ENCODE peak calls at places on chromosomes 5 and 9, in six cellular contexts. Q is iris pigment epithelial cell, F is SK-MEL-5, P is lung microvascular endothelial cell, S is OCI-LY7, E is cerebellar cortex. O is an unnamed sample.
A peak's percentile ranks its signal among the peaks of the same experiment; 100 is the strongest.

GRCh38 chr9:86772289-86772982 is 174.9 kb downstream of the GAS1 start:
- DNase-seq in Q (no peak), S (no peak), E (no peak), F (no peak), P (no peak), O (no peak)

GRCh38 chr5:104241051-104241450 is 678.5 kb upstream of the NUDT12 start:
- DNase-seq in E (peak; percentile 10), Q (no peak), F (peak; percentile 0), S (no peak), P (no peak), O (no peak)

GRCh38 chr5:33229216-33229615 is 211.5 kb upstream of the TARS1 start:
- DNase-seq in F (no peak), E (no peak), P (peak; percentile 23), S (no peak), Q (no peak), O (no peak)

GRCh38 chr5:76607353-76607871 is 15.8 kb downstream of the F2RL2 start:
- DNase-seq in P (no peak), E (no peak), S (peak; percentile 70), Q (peak; percentile 43), F (no peak), O (no peak)

GRCh38 chr5:44542470-44542869 is 153.2 kb upstream of the FGF10 start:
- DNase-seq in E (no peak), F (no peak), Q (peak; percentile 66), S (no peak), P (no peak), O (no peak)

GRCh38 chr5:60820593-60821487 is 23.2 kb downstream of the ELOVL7 start:
- DNase-seq in F (no peak), Q (no peak), P (no peak), E (no peak), S (no peak), O (no peak)

GRCh38 chr9:136545065-136545965 is 533 bp downstream of the NOTCH1 start:
- DNase-seq in E (no peak), F (no peak), S (peak; percentile 70), Q (peak; percentile 36), P (peak; percentile 31), O (no peak)

GRCh38 chr9:17810728-17811634 is 232.1 kb downstream of the SH3GL2 start:
- DNase-seq in F (peak; percentile 57), Q (peak; percentile 62), S (peak; percentile 68), P (peak; percentile 67), E (peak; percentile 83), O (peak; percentile 27)

GRCh38 chr5:8693341-8693844 is 824.4 kb downstream of the MTRR start:
- DNase-seq in P (no peak), F (no peak), S (no peak), E (no peak), Q (no peak), O (no peak)

GRCh38 chr5:929596-929995 is 36.9 kb downstream of the TRIP13 start:
- DNase-seq in F (no peak), S (no peak), P (no peak), Q (no peak), E (no peak), O (no peak)

GRCh38 chr9:16136961-16137360 is 584.1 kb downstream of the CCDC171 start:
- DNase-seq in E (no peak), P (no peak), F (no peak), Q (peak; percentile 90), S (no peak), O (no peak)

GRCh38 chr5:10145922-10146321 is 103.8 kb downstream of the ATPSCKMT start:
- DNase-seq in E (peak; percentile 35), F (peak; percentile 85), P (peak; percentile 14), S (peak; percentile 46), Q (peak; percentile 59), O (peak; percentile 14)

GRCh38 chr5:69367697-69368279 is 1.5 kb downstream of the AK6 start:
- DNase-seq in S (no peak), F (peak; percentile 40), Q (no peak), E (no peak), P (no peak), O (no peak)

GRCh38 chr5:172107606-172108005 is 80.4 kb downstream of the STK10 start:
- DNase-seq in S (no peak), E (peak; percentile 65), Q (peak; percentile 92), F (peak; percentile 11), P (peak; percentile 54), O (no peak)

GRCh38 chr5:34660444-34660843 is 4.3 kb downstream of the RAI14 start:
- DNase-seq in E (no peak), Q (peak; percentile 95), F (no peak), S (no peak), P (peak; percentile 93), O (no peak)

GRCh38 chr9:79639354-79639753 is 67.6 kb downstream of the TLE4 start:
- DNase-seq in F (no peak), E (no peak), P (no peak), S (no peak), Q (peak; percentile 38), O (no peak)

GRCh38 chr9:5629312-5630037 is 568 bp downstream of the RIC1 start:
- DNase-seq in Q (peak; percentile 57), F (peak; percentile 33), S (peak; percentile 75), P (peak; percentile 46), E (peak; percentile 35), O (peak; percentile 12)

GRCh38 chr9:77455312-77455927 is 192.7 kb downstream of the GNA14 start:
- DNase-seq in S (peak; percentile 39), P (peak; percentile 64), Q (peak; percentile 39), E (peak; percentile 13), F (peak; percentile 74), O (no peak)

GRCh38 chr9:133009906-133010582 is 20.8 kb upstream of the GTF3C5 start:
- DNase-seq in E (no peak), P (no peak), Q (no peak), S (no peak), F (no peak), O (no peak)

GRCh38 chr5:40409600-40409999 is 270.1 kb upstream of the PTGER4 start:
- DNase-seq in F (no peak), S (no peak), Q (no peak), P (no peak), E (no peak), O (no peak)

GRCh38 chr5:137234973-137235943 is 263.9 kb downstream of the SPOCK1 start:
- DNase-seq in F (no peak), P (no peak), S (no peak), Q (peak; percentile 4), E (no peak), O (no peak)

GRCh38 chr5:173016621-173017046 is 33.1 kb downstream of the ATP6V0E1 start:
- DNase-seq in P (peak; percentile 67), Q (peak; percentile 64), F (peak; percentile 94), S (no peak), E (no peak), O (no peak)

GRCh38 chr5:81209869-81210268 is 23.3 kb upstream of the CKMT2 start:
- DNase-seq in P (no peak), Q (no peak), E (no peak), S (no peak), F (no peak), O (no peak)

GRCh38 chr5:168898261-168898911 is 319.2 kb upstream of the PANK3 start:
- DNase-seq in S (no peak), F (no peak), P (no peak), Q (no peak), E (no peak), O (no peak)

GRCh38 chr9:80842383-80842782 is 847.0 kb downstream of the TLE1 start:
- DNase-seq in Q (no peak), S (no peak), P (no peak), E (no peak), F (no peak), O (no peak)

GRCh38 chr9:133930046-133931015 is 61.8 kb downstream of the VAV2 start:
- DNase-seq in P (no peak), E (no peak), Q (no peak), S (no peak), F (no peak), O (no peak)

GRCh38 chr9:125407974-125408900 is 146.6 kb downstream of the GAPVD1 start:
- DNase-seq in S (peak; percentile 84), P (peak; percentile 72), F (peak; percentile 66), E (peak; percentile 58), Q (peak; percentile 59), O (peak; percentile 43)

GRCh38 chr5:62621280-62621679 is 42.7 kb downstream of the LRRC70 start:
- DNase-seq in P (no peak), F (no peak), E (no peak), Q (no peak), S (no peak), O (no peak)

GRCh38 chr5:95957804-95958203 is 3.8 kb downstream of the ELL2 start:
- DNase-seq in E (no peak), F (no peak), Q (no peak), P (no peak), S (no peak), O (no peak)

GRCh38 chr9:34291423-34291822 is 37.6 kb downstream of the KIF24 start:
- DNase-seq in F (no peak), Q (no peak), P (no peak), S (no peak), E (no peak), O (no peak)

GRCh38 chr5:14156611-14157493 is 13.7 kb downstream of the TRIO start:
- DNase-seq in P (peak; percentile 92), E (no peak), Q (peak; percentile 99), S (peak; percentile 40), F (peak; percentile 71), O (no peak)

GRCh38 chr5:11075010-11075860 is 314.2 kb upstream of the DAP start:
- DNase-seq in F (peak; percentile 53), E (peak; percentile 97), S (no peak), P (no peak), Q (no peak), O (peak; percentile 53)

GRCh38 chr9:76373173-76373771 is 21.0 kb downstream of the RFK start:
- DNase-seq in S (peak; percentile 33), P (peak; percentile 66), E (no peak), Q (peak; percentile 55), F (peak; percentile 89), O (no peak)

GRCh38 chr5:82387041-82387818 is 109.1 kb upstream of the RPS23 start:
- DNase-seq in Q (peak; percentile 94), P (peak; percentile 70), F (no peak), E (no peak), S (no peak), O (no peak)

O was measured in hippocampal formation.